ENCODE peak calls at places on chromosomes 2 and 18, in ten cellular contexts. P is HT1080; T is activated effector memory CD4-positive, alpha-beta T cell treated with Interleukin-2 at 50 U/mL for 16 hours; C is NCI-H1092; Y is stimulated activated CD4-positive, alpha-beta T cell treated with anti-CD3 and anti-CD28 coated beads, TNF-alpha, amount 100 ng/mL, for 24 hours; G is germinal center; X is neural progenitor cell; K is NCI-H510A treated with DMSO at 0.1 percent for 48 hours; L is SJSA1; V is RCC 7860. H is an unnamed sample.

GRCh38 chr2:222933458-222933857 is 72.6 kb downstream of the ACSL3 start:
- DNase-seq in P (no peak), T (no peak), C (no peak), Y (no peak), G (no peak), X (no peak), K (no peak), L (no peak), V (no peak), H (no peak)

GRCh38 chr18:26556573-26556972 is 8.2 kb upstream of the KCTD1 start:
- DNase-seq in P (no peak), T (no peak), C (no peak), Y (no peak), G (no peak), X (no peak), K (no peak), L (no peak), V (no peak), H (no peak)

GRCh38 chr2:6880200-6880733 is 2.7 kb downstream of the RSAD2 start:
- DNase-seq in P (no peak), T (no peak), C (no peak), Y (no peak), G (no peak), X (no peak), K (no peak), L (no peak), V (no peak), H (no peak)

GRCh38 chr2:207768891-207769596 is 662 bp downstream of the FZD5 start:
- DNase-seq in P (peak), T (peak), C (no peak), Y (no peak), G (peak), X (peak), K (peak), L (no peak), V (peak), H (peak)

GRCh38 chr2:235034270-235035135 is 82.7 kb downstream of the SH3BP4 start:
- DNase-seq in P (no peak), T (no peak), C (no peak), Y (no peak), G (no peak), X (no peak), K (peak), L (no peak), V (no peak), H (no peak)

GRCh38 chr18:37299471-37300304 is 265.9 kb downstream of the CELF4 start:
- DNase-seq in P (peak), T (no peak), C (peak), Y (no peak), G (no peak), X (no peak), K (peak), L (peak), V (peak), H (peak)

GRCh38 chr2:183995632-183996031 is 602.7 kb upstream of the ZNF804A start:
- DNase-seq in P (peak), T (no peak), C (peak), Y (no peak), G (no peak), X (no peak), K (peak), L (no peak), V (peak), H (no peak)

GRCh38 chr2:196607073-196607472 is 32.4 kb upstream of the CCDC150 start:
- DNase-seq in P (no peak), T (no peak), C (no peak), Y (no peak), G (no peak), X (no peak), K (peak), L (no peak), V (no peak), H (peak)

GRCh38 chr2:200968162-200968561 is 4.7 kb upstream of the ORC2 start:
- DNase-seq in P (peak), T (no peak), C (no peak), Y (no peak), G (no peak), X (no peak), K (no peak), L (no peak), V (no peak), H (peak)

GRCh38 chr2:232891621-232892071 is 21.6 kb downstream of the SNORC start:
- DNase-seq in P (no peak), T (no peak), C (no peak), Y (no peak), G (no peak), X (no peak), K (no peak), L (peak), V (peak), H (peak)

GRCh38 chr2:28004086-28004485 is 113.6 kb downstream of the BABAM2 start:
- DNase-seq in P (peak), T (no peak), C (no peak), Y (peak), G (no peak), X (no peak), K (no peak), L (no peak), V (peak), H (peak)

GRCh38 chr2:229974271-229974670 is 52.0 kb downstream of the FBXO36 start:
- DNase-seq in P (no peak), T (no peak), C (no peak), Y (no peak), G (no peak), X (no peak), K (no peak), L (no peak), V (no peak), H (peak)

GRCh38 chr2:167817908-167818307 is 429.5 kb downstream of the STK39 start:
- DNase-seq in P (no peak), T (no peak), C (no peak), Y (no peak), G (no peak), X (no peak), K (no peak), L (no peak), V (no peak), H (no peak)

GRCh38 chr18:67302043-67302442 is 214.5 kb downstream of the DSEL start:
- DNase-seq in P (peak), T (no peak), C (no peak), Y (no peak), G (no peak), X (no peak), K (no peak), L (no peak), V (no peak), H (peak)

GRCh38 chr18:3151379-3152264 is 68.1 kb downstream of the MYOM1 start:
- DNase-seq in P (peak), T (no peak), C (no peak), Y (no peak), G (peak), X (peak), K (peak), L (no peak), V (peak), H (peak)

GRCh38 chr2:46983065-46983801 is 67.6 kb upstream of the MCFD2 start:
- DNase-seq in P (peak), T (no peak), C (no peak), Y (no peak), G (peak), X (no peak), K (no peak), L (no peak), V (no peak), H (peak)

GRCh38 chr2:196925768-196926561 is 542 bp downstream of the PGAP1 start:
- DNase-seq in P (peak), T (peak), C (peak), Y (no peak), G (no peak), X (peak), K (peak), L (peak), V (no peak), H (peak)

GRCh38 chr2:1495676-1496393 is 82.6 kb downstream of the TPO start:
- DNase-seq in P (no peak), T (no peak), C (no peak), Y (no peak), G (no peak), X (no peak), K (no peak), L (peak), V (no peak), H (no peak)

GRCh38 chr2:118614856-118615255 is 232.6 kb downstream of the EN1 start:
- DNase-seq in P (no peak), T (no peak), C (no peak), Y (no peak), G (no peak), X (peak), K (no peak), L (no peak), V (no peak), H (no peak)

GRCh38 chr18:70415823-70416488 is 127.1 kb downstream of the SOCS6 start:
- DNase-seq in P (no peak), T (no peak), C (no peak), Y (no peak), G (no peak), X (no peak), K (peak), L (peak), V (no peak), H (no peak)

GRCh38 chr2:236402016-236402784 is 138.0 kb upstream of the ASB18 start:
- DNase-seq in P (no peak), T (no peak), C (no peak), Y (no peak), G (peak), X (no peak), K (no peak), L (no peak), V (no peak), H (no peak)

GRCh38 chr18:24490545-24490944 is 30.1 kb downstream of the HRH4 start:
- DNase-seq in P (no peak), T (no peak), C (no peak), Y (no peak), G (no peak), X (no peak), K (no peak), L (no peak), V (no peak), H (peak)

GRCh38 chr2:71155846-71156245 is 25.4 kb downstream of the MPHOSPH10 start:
- DNase-seq in P (no peak), T (no peak), C (no peak), Y (no peak), G (no peak), X (no peak), K (no peak), L (no peak), V (no peak), H (no peak)

GRCh38 chr2:234446404-234447076 is 50.3 kb downstream of the ARL4C start:
- DNase-seq in P (no peak), T (peak), C (no peak), Y (peak), G (peak), X (no peak), K (no peak), L (no peak), V (no peak), H (no peak)

GRCh38 chr18:79405781-79406575 is 10.2 kb downstream of the NFATC1 start:
- DNase-seq in P (no peak), T (peak), C (no peak), Y (peak), G (peak), X (no peak), K (no peak), L (no peak), V (no peak), H (no peak)

GRCh38 chr2:8541223-8541622 is 140.6 kb upstream of the ID2 start:
- DNase-seq in P (no peak), T (no peak), C (no peak), Y (no peak), G (no peak), X (no peak), K (no peak), L (no peak), V (no peak), H (no peak)

GRCh38 chr2:3398837-3399236 is 19.3 kb downstream of the TRAPPC12 start:
- DNase-seq in P (no peak), T (no peak), C (no peak), Y (no peak), G (no peak), X (peak), K (no peak), L (no peak), V (no peak), H (no peak)

GRCh38 chr2:218655751-218656150 is 3.7 kb downstream of the ZNF142 start:
- DNase-seq in P (no peak), T (no peak), C (no peak), Y (no peak), G (no peak), X (no peak), K (no peak), L (no peak), V (no peak), H (no peak)

GRCh38 chr2:28750316-28751101 is 1.1 kb upstream of the PPP1CB start:
- DNase-seq in P (peak), T (no peak), C (no peak), Y (peak), G (peak), X (no peak), K (peak), L (no peak), V (peak), H (peak)

GRCh38 chr2:41930807-41931566 is 116.8 kb upstream of the PKDCC start:
- DNase-seq in P (peak), T (no peak), C (no peak), Y (no peak), G (no peak), X (no peak), K (no peak), L (no peak), V (peak), H (peak)

GRCh38 chr2:120791961-120792295 is 56.3 kb downstream of the GLI2 start:
- DNase-seq in P (peak), T (no peak), C (no peak), Y (no peak), G (no peak), X (no peak), K (no peak), L (no peak), V (peak), H (peak)

GRCh38 chr2:128765822-128766221 is 447.2 kb upstream of the HS6ST1 start:
- DNase-seq in P (no peak), T (no peak), C (no peak), Y (no peak), G (no peak), X (peak), K (no peak), L (no peak), V (no peak), H (no peak)

GRCh38 chr2:236682651-236683422 is 113.2 kb downstream of the ACKR3 start:
- DNase-seq in P (peak), T (no peak), C (no peak), Y (no peak), G (no peak), X (no peak), K (no peak), L (no peak), V (peak), H (peak)

GRCh38 chr2:234768608-234769196 is 183.1 kb upstream of the SH3BP4 start:
- DNase-seq in P (no peak), T (no peak), C (no peak), Y (no peak), G (no peak), X (no peak), K (no peak), L (no peak), V (no peak), H (peak)

H was measured in RPMI7951.